ENCODE peak calls at places on chromosomes 5 and 9, in eight cellular contexts. K, G, A, Z, M, F, B and Y are unnamed samples.

GRCh38 chr9:135489188-135489918 is 9.8 kb downstream of the PPP1R26 start:
- DNase-seq in Z (no peak), B (no peak), A (no peak), M (no peak), F (no peak), G (no peak), K (peak), Y (no peak)

GRCh38 chr5:9118852-9119251 is 427.0 kb downstream of the SEMA5A start:
- DNase-seq in F (no peak), A (no peak), Z (no peak), G (no peak), K (no peak), M (no peak), B (no peak), Y (no peak)

GRCh38 chr5:102924963-102925362 is 169.9 kb downstream of the PAM start:
- DNase-seq in B (no peak), A (no peak), Z (no peak), M (no peak), K (no peak), G (no peak), F (no peak), Y (no peak)

GRCh38 chr5:174522641-174523260 is 201.6 kb upstream of the MSX2 start:
- DNase-seq in B (no peak), Z (no peak), M (no peak), F (no peak), G (no peak), K (no peak), A (no peak), Y (no peak)

GRCh38 chr9:111759762-111760639 is 34.7 kb downstream of the SHOC1 start:
- DNase-seq in K (no peak), B (peak), F (no peak), A (no peak), Z (peak), G (peak), M (peak), Y (peak)

GRCh38 chr9:17807670-17808282 is 228.9 kb downstream of the SH3GL2 start:
- DNase-seq in F (no peak), A (no peak), M (no peak), B (no peak), K (no peak), G (no peak), Z (no peak), Y (no peak)

GRCh38 chr5:177403194-177403825 is 2.8 kb upstream of the PFN3 start:
- DNase-seq in F (no peak), G (no peak), B (no peak), Z (no peak), A (no peak), M (no peak), K (no peak), Y (no peak)

GRCh38 chr9:134169166-134169565 is 4.8 kb upstream of the RNU6ATAC start:
- DNase-seq in B (no peak), G (no peak), Z (no peak), K (no peak), A (no peak), F (no peak), M (no peak), Y (no peak)

GRCh38 chr9:95910023-95910706 is 34.7 kb downstream of the ERCC6L2 start:
- DNase-seq in B (no peak), K (no peak), A (no peak), F (no peak), G (no peak), Z (no peak), M (no peak), Y (no peak)

GRCh38 chr5:7904170-7904569 is 35.2 kb downstream of the MTRR start:
- DNase-seq in A (no peak), Z (no peak), K (no peak), B (peak), M (no peak), F (no peak), G (no peak), Y (peak)

GRCh38 chr9:131997779-131998178 is 81.9 kb downstream of the MED27 start:
- DNase-seq in G (no peak), Z (peak), M (peak), A (no peak), F (no peak), B (no peak), K (no peak), Y (no peak)
- H3K4me3 ChIP-seq in G (no peak), Z (no peak), M (no peak), A (no peak), F (no peak), B (no peak), K (no peak), Y (no peak)

GRCh38 chr9:137175345-137175961 is 3.6 kb upstream of the TMEM210 start:
- DNase-seq in Z (no peak), B (no peak), G (no peak), F (no peak), M (no peak), A (no peak), K (no peak), Y (no peak)
- TF ChIP-seq CTCF in Z (no peak), B (peak), G (no peak), F (no peak), M (peak), A (no peak), K (no peak), Y (peak)

GRCh38 chr5:157273131-157273556 is 7.2 kb downstream of the CYFIP2 start:
- DNase-seq in G (no peak), Z (no peak), B (no peak), F (no peak), M (no peak), K (no peak), A (no peak), Y (no peak)
- H3K4me3 ChIP-seq in G (no peak), Z (no peak), B (no peak), F (no peak), M (no peak), K (no peak), A (no peak), Y (no peak)

GRCh38 chr9:113468716-113469448 is 5.4 kb downstream of the RGS3 start:
- DNase-seq in Z (no peak), A (no peak), G (no peak), F (no peak), K (no peak), B (no peak), M (peak), Y (no peak)

GRCh38 chr9:113463418-113464285 is at the start of gene RGS3:
- DNase-seq in G (no peak), M (peak), K (peak), F (no peak), Z (no peak), A (no peak), B (peak), Y (no peak)

GRCh38 chr9:113464286-113464660 is 746 bp downstream of the RGS3 start:
- DNase-seq in A (no peak), F (no peak), G (no peak), K (no peak), B (no peak), Z (no peak), M (no peak), Y (no peak)

GRCh38 chr9:113464672-113465271 is 1.2 kb downstream of the RGS3 start:
- DNase-seq in A (no peak), F (no peak), M (no peak), B (no peak), G (no peak), Z (no peak), K (no peak), Y (no peak)

GRCh38 chr9:113467183-113467582 is 3.7 kb downstream of the RGS3 start:
- DNase-seq in K (no peak), A (no peak), M (no peak), Z (no peak), F (no peak), G (no peak), B (no peak), Y (no peak)
- TF ChIP-seq CTCF in K (no peak), A (no peak), M (no peak), Z (no peak), F (no peak), G (no peak), B (no peak), Y (no peak)

DNA sequence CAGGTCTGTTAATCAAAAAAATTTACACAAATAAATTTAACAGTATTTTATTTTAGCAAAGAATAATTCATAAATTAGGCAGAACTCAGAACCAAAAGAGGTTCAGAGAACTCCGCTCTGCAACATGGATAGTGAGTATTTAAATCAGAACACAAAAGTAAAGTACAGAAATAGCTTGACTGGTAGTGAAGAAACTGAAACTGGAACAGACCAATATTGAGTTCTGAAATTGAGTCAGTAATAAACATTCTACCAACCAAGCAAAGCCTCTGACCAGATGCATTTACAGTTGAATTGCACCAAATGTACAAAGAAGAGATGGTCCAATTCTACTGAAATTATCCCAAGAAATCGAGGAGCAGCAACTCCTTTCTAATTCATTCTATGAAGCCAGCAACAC is 1542.8 kb downstream of the EFNA5 start:
- DNase-seq in B (no peak), F (no peak), G (no peak), M (no peak), A (no peak), K (no peak), Z (no peak), Y (no peak)
- H3K4me3 ChIP-seq in B (no peak), F (no peak), G (no peak), M (no peak), A (no peak), K (no peak), Z (no peak), Y (no peak)

GRCh38 chr5:171849585-171850353 is 64.2 kb downstream of the SMIM23 start:
- DNase-seq in F (no peak), K (no peak), A (no peak), Z (peak), M (no peak), G (no peak), B (no peak), Y (no peak)

GRCh38 chr5:171848006-171848405 is 62.4 kb downstream of the SMIM23 start:
- DNase-seq in M (no peak), K (no peak), F (no peak), Z (no peak), B (no peak), G (no peak), A (no peak), Y (no peak)

GRCh38 chr5:171850354-171850947 is 64.8 kb downstream of the SMIM23 start:
- DNase-seq in F (no peak), B (no peak), Z (peak), M (no peak), G (no peak), K (no peak), A (no peak), Y (no peak)

GRCh38 chr5:171848487-171848886 is 62.9 kb downstream of the SMIM23 start:
- DNase-seq in G (no peak), A (no peak), B (no peak), Z (no peak), F (no peak), K (no peak), M (no peak), Y (no peak)

DNA sequence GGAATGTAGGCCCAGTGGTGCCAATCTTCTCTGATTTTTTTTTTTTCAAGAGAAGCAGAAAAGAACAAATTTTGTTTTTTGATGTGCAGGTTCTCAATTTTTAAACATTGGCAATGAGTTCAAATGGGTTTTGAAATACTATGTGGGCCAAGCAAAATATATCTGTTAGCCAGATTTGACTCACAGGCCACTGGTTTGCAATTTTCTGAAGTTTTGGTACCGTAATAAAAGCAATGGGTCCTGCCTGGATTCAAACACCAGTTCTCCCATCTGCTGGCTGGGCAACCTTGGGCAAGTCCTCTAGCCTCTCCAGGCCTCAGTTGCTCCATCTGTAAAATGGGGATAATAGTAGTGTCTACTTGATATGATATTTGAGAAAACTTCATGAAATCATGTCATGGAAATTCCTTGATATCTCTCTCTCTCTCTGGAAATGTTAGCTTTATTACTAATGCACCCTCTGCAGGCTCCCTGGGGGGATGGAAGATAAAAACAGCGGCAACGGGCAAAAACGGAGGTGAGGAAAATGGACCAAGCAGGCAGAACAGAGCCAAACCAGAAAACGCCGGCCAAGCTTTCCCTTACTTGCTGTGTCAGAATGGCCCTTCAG is 63.4 kb downstream of the SMIM23 start:
- DNase-seq in Z (no peak), F (no peak), A (no peak), B (no peak), G (no peak), M (no peak), K (no peak), Y (no peak)
- TF ChIP-seq CTCF in Z (peak), F (no peak), A (no peak), B (no peak), G (no peak), M (no peak), K (no peak), Y (peak)

GRCh38 chr9:117278656-117279055 is 136.2 kb downstream of the ASTN2 start:
- DNase-seq in Z (no peak), F (no peak), G (no peak), M (no peak), A (no peak), K (no peak), B (no peak), Y (no peak)

GRCh38 chr9:117273612-117274011 is 141.2 kb downstream of the ASTN2 start:
- DNase-seq in B (no peak), Z (no peak), M (no peak), G (no peak), K (no peak), F (no peak), A (no peak), Y (no peak)

GRCh38 chr9:117276444-117276843 is 138.4 kb downstream of the ASTN2 start:
- DNase-seq in B (no peak), A (no peak), G (no peak), F (no peak), M (no peak), K (no peak), Z (no peak), Y (no peak)

DNA sequence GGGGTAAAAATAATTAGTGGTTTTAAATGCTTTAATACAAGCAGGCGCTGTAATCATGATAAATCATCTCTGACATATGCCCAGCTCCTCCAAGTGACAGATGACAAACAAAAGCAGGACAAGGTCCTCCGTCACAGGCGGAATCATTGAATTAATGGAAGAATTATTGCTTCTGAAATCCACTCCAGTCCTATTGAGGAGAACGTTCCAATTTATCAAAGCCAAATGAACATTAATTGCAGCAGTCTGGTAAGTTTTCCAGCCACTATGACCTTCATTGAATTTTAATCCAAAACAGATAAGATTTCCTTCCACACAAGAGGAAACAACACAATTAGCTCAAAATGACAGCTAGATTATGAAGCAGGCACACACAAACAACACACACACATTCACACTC is 136.8 kb downstream of the ASTN2 start:
- DNase-seq in F (no peak), K (no peak), Z (no peak), B (no peak), M (no peak), G (no peak), A (no peak), Y (no peak)
- H3K4me3 ChIP-seq in F (no peak), K (no peak), Z (no peak), B (no peak), M (no peak), G (no peak), A (no peak), Y (no peak)

DNA sequence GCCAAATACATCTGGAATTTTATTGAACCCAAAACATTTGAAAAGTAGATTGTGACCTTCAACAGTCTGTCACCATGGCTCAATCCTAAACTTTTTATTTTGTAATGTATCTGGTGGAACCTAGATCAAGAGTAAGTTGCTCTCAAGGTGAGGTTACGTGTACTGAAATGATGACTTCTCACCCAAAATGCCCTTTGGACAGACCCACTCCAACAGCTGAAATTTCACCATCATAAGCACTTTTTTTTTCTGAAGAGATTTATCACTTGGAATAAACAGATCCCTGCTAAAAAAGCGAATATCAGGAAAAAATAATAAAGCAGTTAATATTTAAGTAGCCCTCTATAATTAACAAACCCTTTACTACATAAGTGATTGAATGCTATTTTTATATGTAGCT is 155.0 kb upstream of the FBXL7 start:
- DNase-seq in M (no peak), G (no peak), K (no peak), F (no peak), Z (no peak), B (no peak), A (no peak), Y (no peak)
- TF ChIP-seq CTCF in M (no peak), G (no peak), K (no peak), F (no peak), Z (no peak), B (no peak), A (no peak), Y (no peak)

GRCh38 chr9:124122813-124123462 is 111.4 kb downstream of the LHX2 start:
- DNase-seq in Z (no peak), F (no peak), K (no peak), B (no peak), M (no peak), A (no peak), G (no peak), Y (no peak)

GRCh38 chr9:124127290-124127646 is 115.7 kb downstream of the LHX2 start:
- DNase-seq in G (no peak), F (no peak), K (no peak), Z (no peak), A (no peak), B (no peak), M (no peak), Y (no peak)

GRCh38 chr9:124125590-124126047 is 114.1 kb downstream of the LHX2 start:
- DNase-seq in G (no peak), B (no peak), Z (no peak), K (no peak), M (no peak), F (no peak), A (no peak), Y (no peak)

GRCh38 chr9:124126571-124127289 is 115.2 kb downstream of the LHX2 start:
- DNase-seq in A (peak), F (peak), M (peak), B (no peak), Z (peak), K (peak), G (peak), Y (no peak)

GRCh38 chr9:124124729-124125589 is 113.4 kb downstream of the LHX2 start:
- DNase-seq in Z (no peak), F (no peak), G (no peak), B (no peak), M (no peak), A (no peak), K (no peak), Y (no peak)
- H3K4me3 ChIP-seq in Z (no peak), F (no peak), G (no peak), B (no peak), M (no peak), A (no peak), K (no peak), Y (no peak)